ENCODE peak calls at places on chromosomes 6 and 20, in four cellular contexts. K, X, R and L are unnamed samples.
A peak's percentile ranks its signal among the peaks of the same experiment; 100 is the strongest.

GRCh38 chr6:158648682-158649131 is 1.1 kb upstream of the SYTL3 start:
- DNase-seq in K (peak; percentile 50), X (peak; percentile 91), R (peak; percentile 6), L (no peak)

GRCh38 chr6:36314221-36315014 is 22.3 kb downstream of the BNIP5 start:
- DNase-seq in K (no peak), X (peak; percentile 33), R (no peak), L (no peak)

GRCh38 chr6:55293116-55293515 is 34.2 kb upstream of the GFRAL start:
- DNase-seq in K (no peak), X (peak; percentile 12), R (no peak), L (no peak)

GRCh38 chr20:2986466-2986865 is 57.0 kb upstream of the GNRH2 start:
- DNase-seq in K (peak; percentile 85), X (peak; percentile 10), R (no peak), L (no peak)

GRCh38 chr6:138610816-138611215 is 111.5 kb upstream of the NHSL1 start:
- DNase-seq in K (no peak), X (no peak), R (no peak), L (no peak)

GRCh38 chr6:15518878-15519277 is 143.9 kb downstream of the DTNBP1 start:
- DNase-seq in K (no peak), X (no peak), R (peak; percentile 68), L (peak; percentile 6)

GRCh38 chr20:62427172-62428007 is at the start of gene RBBP8NL:
- DNase-seq in K (no peak), X (no peak), R (peak; percentile 93), L (peak; percentile 90)

GRCh38 chr20:16292227-16292626 is 281.0 kb downstream of the KIF16B start:
- DNase-seq in K (no peak), X (no peak), R (no peak), L (no peak)